ENCODE peak calls at places on chromosomes 5 and 9, in eight cellular contexts. P is activated naive CD8-positive, alpha-beta T cell treated with anti-CD3 and anti-CD28 coated beads for 36 hours; U is AG09319; T is epithelial cell of esophagus; R is colonic mucosa; I is activated naive CD4-positive, alpha-beta T cell treated with anti-CD3 and anti-CD28 coated beads, Interleukin-2, amount 50 U/mL, for 16 hours; M is psoas muscle; V is aorta. Y is an unnamed sample.

GRCh38 chr5:36414869-36415282 is 113.2 kb upstream of the RANBP3L start:
- DNase-seq in P (no peak), U (peak), T (peak), R (no peak), I (no peak), M (no peak), V (no peak), Y (no peak)

GRCh38 chr9:131994364-131995110 is 85.1 kb downstream of the MED27 start:
- DNase-seq in P (no peak), U (no peak), T (no peak), R (no peak), I (no peak), M (no peak), V (no peak), Y (no peak)

GRCh38 chr5:137481596-137481995 is 17.5 kb downstream of the SPOCK1 start:
- DNase-seq in P (no peak), U (no peak), T (peak), R (no peak), I (no peak), M (no peak), V (no peak), Y (no peak)

GRCh38 chr5:116658141-116658540 is 83.5 kb upstream of the SEMA6A start:
- DNase-seq in P (no peak), U (no peak), T (peak), R (no peak), I (no peak), M (no peak), V (no peak), Y (no peak)

GRCh38 chr9:2085719-2086515 is 70.8 kb downstream of the SMARCA2 start:
- DNase-seq in P (no peak), U (peak), T (peak), R (no peak), I (no peak), M (no peak), V (no peak), Y (no peak)

GRCh38 chr5:143887302-143887638 is 75.3 kb downstream of the HMHB1 start:
- DNase-seq in P (no peak), U (no peak), T (peak), R (no peak), I (no peak), M (peak), V (peak), Y (no peak)

GRCh38 chr5:82405166-82405565 is 127.0 kb upstream of the RPS23 start:
- DNase-seq in P (no peak), U (no peak), T (peak), R (no peak), I (no peak), M (no peak), V (no peak), Y (no peak)

GRCh38 chr5:131209506-131210191 is 38.9 kb downstream of the LYRM7 start:
- DNase-seq in P (peak), U (no peak), T (no peak), R (peak), I (peak), M (no peak), V (peak), Y (peak)

GRCh38 chr9:70485273-70485858 is 70.9 kb upstream of the KLF9 start:
- DNase-seq in P (no peak), U (no peak), T (no peak), R (peak), I (no peak), M (peak), V (peak), Y (no peak)

GRCh38 chr9:120080781-120081180 is 499.2 kb downstream of the CDK5RAP2 start:
- DNase-seq in P (no peak), U (no peak), T (no peak), R (no peak), I (no peak), M (no peak), V (no peak), Y (no peak)

GRCh38 chr5:56454219-56454862 is 221.2 kb upstream of the ANKRD55 start:
- DNase-seq in P (no peak), U (no peak), T (no peak), R (no peak), I (no peak), M (no peak), V (no peak), Y (no peak)

GRCh38 chr9:128160603-128160987 is 530 bp downstream of the BBLN start:
- DNase-seq in P (peak), U (no peak), T (peak), R (no peak), I (peak), M (peak), V (no peak), Y (no peak)

GRCh38 chr9:110142253-110142652 is 65.7 kb downstream of the C9orf152 start:
- DNase-seq in P (no peak), U (no peak), T (no peak), R (no peak), I (no peak), M (no peak), V (no peak), Y (no peak)

GRCh38 chr9:121286973-121287721 is 19.2 kb downstream of the GSN start:
- DNase-seq in P (peak), U (peak), T (peak), R (peak), I (no peak), M (peak), V (peak), Y (no peak)

GRCh38 chr9:129175515-129175824 is 2.6 kb downstream of the IER5L start:
- DNase-seq in P (no peak), U (no peak), T (no peak), R (no peak), I (no peak), M (no peak), V (no peak), Y (no peak)

GRCh38 chr5:180250329-180250728 is 41.3 kb upstream of the RASGEF1C start:
- DNase-seq in P (no peak), U (no peak), T (no peak), R (no peak), I (no peak), M (no peak), V (no peak), Y (no peak)

GRCh38 chr9:92312887-92313623 is 12.1 kb downstream of the NOL8 start:
- DNase-seq in P (no peak), U (no peak), T (peak), R (no peak), I (no peak), M (no peak), V (no peak), Y (no peak)

GRCh38 chr5:174680901-174681565 is 43.3 kb upstream of the MSX2 start:
- DNase-seq in P (no peak), U (no peak), T (no peak), R (no peak), I (no peak), M (no peak), V (no peak), Y (no peak)

GRCh38 chr5:72531496-72532190 is 24.4 kb upstream of the ZNF366 start:
- DNase-seq in P (no peak), U (no peak), T (no peak), R (no peak), I (no peak), M (no peak), V (no peak), Y (no peak)

GRCh38 chr5:96966801-96967200 is 30.9 kb downstream of the LNPEP start:
- DNase-seq in P (no peak), U (no peak), T (no peak), R (no peak), I (no peak), M (no peak), V (no peak), Y (no peak)

GRCh38 chr5:91706785-91707520 is 323.8 kb upstream of the ARRDC3 start:
- DNase-seq in P (no peak), U (no peak), T (no peak), R (no peak), I (no peak), M (no peak), V (no peak), Y (no peak)

GRCh38 chr5:145854651-145855258 is 18.1 kb downstream of the GRXCR2 start:
- DNase-seq in P (no peak), U (no peak), T (peak), R (peak), I (no peak), M (no peak), V (no peak), Y (no peak)

GRCh38 chr5:151005975-151006576 is 14.3 kb upstream of the GPX3 start:
- DNase-seq in P (no peak), U (peak), T (no peak), R (peak), I (no peak), M (peak), V (peak), Y (no peak)

GRCh38 chr5:57906637-57907036 is 424.0 kb upstream of the ACTBL2 start:
- DNase-seq in P (no peak), U (no peak), T (no peak), R (no peak), I (no peak), M (no peak), V (peak), Y (no peak)

GRCh38 chr9:97364769-97365490 is 47.0 kb upstream of the TDRD7 start:
- DNase-seq in P (no peak), U (no peak), T (peak), R (no peak), I (no peak), M (no peak), V (no peak), Y (no peak)

GRCh38 chr5:93100433-93100832 is 480.6 kb downstream of the NR2F1-AS1 start:
- DNase-seq in P (no peak), U (no peak), T (no peak), R (no peak), I (no peak), M (no peak), V (no peak), Y (no peak)

GRCh38 chr9:18396102-18396728 is 77.7 kb upstream of the ADAMTSL1 start:
- DNase-seq in P (no peak), U (no peak), T (peak), R (no peak), I (no peak), M (no peak), V (no peak), Y (no peak)

GRCh38 chr5:69512740-69513260 is 20.2 kb downstream of the OCLN start:
- DNase-seq in P (no peak), U (peak), T (peak), R (no peak), I (no peak), M (no peak), V (no peak), Y (no peak)

GRCh38 chr9:89606049-89606481 is 1.3 kb downstream of the GADD45G start:
- DNase-seq in P (peak), U (peak), T (peak), R (peak), I (peak), M (peak), V (peak), Y (no peak)

GRCh38 chr5:43702815-43703214 is 99.8 kb downstream of the NNT start:
- DNase-seq in P (no peak), U (peak), T (no peak), R (no peak), I (no peak), M (no peak), V (no peak), Y (no peak)